ENCODE peak calls at places on chromosomes 1 and 21, in eight cellular contexts. E, F, L, C, V, U, G and K are unnamed samples.

GRCh38 chr1:29062157-29062942 is 61.4 kb downstream of the TMEM200B start:
- DNase-seq in E (no peak), F (no peak), L (no peak), C (no peak), V (no peak), U (no peak), G (no peak), K (no peak)

GRCh38 chr1:230869499-230869898 is 1.2 kb upstream of the C1orf198 start:
- DNase-seq in E (no peak), F (no peak), L (no peak), C (no peak), V (no peak), U (no peak), G (no peak), K (no peak)

GRCh38 chr21:28543975-28544374 is 448.7 kb downstream of the LTN1 start:
- DNase-seq in E (no peak), F (no peak), L (no peak), C (no peak), V (no peak), U (no peak), G (no peak), K (no peak)

GRCh38 chr21:33238146-33238545 is 8.4 kb downstream of the IFNAR2 start:
- DNase-seq in E (no peak), F (no peak), L (no peak), C (no peak), V (no peak), U (no peak), G (no peak), K (no peak)

GRCh38 chr1:31218705-31219104 is 21.0 kb downstream of the NKAIN1 start:
- DNase-seq in E (no peak), F (no peak), L (peak; percentile 58), C (no peak), V (no peak), U (no peak), G (no peak), K (no peak)

GRCh38 chr1:8370046-8370881 is 52.4 kb downstream of the SLC45A1 start:
- DNase-seq in E (no peak), F (peak; percentile 40), L (no peak), C (no peak), V (no peak), U (no peak), G (no peak), K (no peak)

GRCh38 chr1:90850925-90851710 is 134.0 kb upstream of the BARHL2 start:
- DNase-seq in E (peak; percentile 87), F (peak; percentile 79), L (no peak), C (peak; percentile 86), V (peak; percentile 74), U (peak; percentile 91), G (peak; percentile 87), K (peak; percentile 84)

GRCh38 chr1:205920861-205921558 is 22.2 kb downstream of the SLC26A9 start:
- DNase-seq in E (peak; percentile 59), F (no peak), L (no peak), C (no peak), V (no peak), U (no peak), G (no peak), K (no peak)

GRCh38 chr1:205700865-205701401 is 20.6 kb upstream of the SLC45A3 start:
- DNase-seq in E (no peak), F (no peak), L (no peak), C (no peak), V (no peak), U (peak; percentile 72), G (peak; percentile 24), K (no peak)

GRCh38 chr1:53583903-53584210 is 124.7 kb downstream of the DMRTB1 start:
- DNase-seq in E (peak; percentile 43), F (no peak), L (no peak), C (no peak), V (no peak), U (no peak), G (no peak), K (no peak)

GRCh38 chr1:53584446-53585102 is 125.4 kb downstream of the DMRTB1 start:
- DNase-seq in E (no peak), F (no peak), L (no peak), C (no peak), V (no peak), U (no peak), G (no peak), K (no peak)

GRCh38 chr1:53582211-53583020 is 123.2 kb downstream of the DMRTB1 start:
- DNase-seq in E (peak; percentile 51), F (peak; percentile 60), L (peak; percentile 21), C (no peak), V (peak; percentile 19), U (no peak), G (no peak), K (no peak)

GRCh38 chr1:53581476-53581875 is 122.3 kb downstream of the DMRTB1 start:
- DNase-seq in E (peak; percentile 33), F (no peak), L (no peak), C (no peak), V (peak; percentile 18), U (no peak), G (no peak), K (no peak)

DNA sequence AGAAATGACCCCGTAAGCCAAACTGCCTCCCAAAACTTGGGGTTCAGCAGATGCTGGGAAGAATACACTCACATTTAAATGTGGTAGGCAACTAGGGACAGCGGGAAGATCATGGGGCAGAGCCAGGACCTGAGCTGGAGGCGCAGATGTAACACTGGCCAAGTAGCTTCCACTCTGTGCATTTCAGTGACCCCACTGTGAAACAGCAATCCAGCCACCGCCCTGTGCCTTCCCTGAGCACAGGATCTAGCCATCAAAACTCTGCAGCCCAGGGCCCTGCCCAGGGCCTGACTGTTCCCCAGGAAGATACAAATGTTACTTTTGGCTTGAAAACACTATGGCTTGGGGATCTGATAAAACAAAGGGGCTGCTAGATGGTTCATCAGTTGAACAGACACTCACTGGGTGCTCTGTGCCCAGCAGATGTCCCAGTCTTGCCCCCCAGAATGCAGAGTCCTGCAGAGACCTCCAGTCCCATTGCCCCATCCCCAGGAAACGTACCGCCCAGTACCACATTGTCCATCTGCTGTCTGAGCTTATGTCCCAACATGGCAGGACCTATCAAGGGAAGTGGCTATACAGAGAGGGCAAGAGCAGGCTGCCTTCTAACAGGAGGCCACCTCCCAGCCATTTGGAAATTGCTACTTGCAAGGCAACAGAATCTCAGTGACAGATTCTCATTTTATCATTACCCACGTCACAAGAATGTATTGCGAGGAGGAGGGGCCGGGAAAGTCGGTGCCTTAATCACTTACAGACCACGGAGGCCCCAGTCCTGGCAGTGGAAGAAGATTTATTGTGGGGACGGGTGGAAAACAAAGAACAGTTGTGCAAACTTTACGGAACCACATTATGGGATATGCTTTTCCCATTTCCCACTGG is 124.1 kb downstream of the DMRTB1 start:
- DNase-seq in E (peak; percentile 50), F (no peak), L (no peak), C (no peak), V (peak; percentile 24), U (no peak), G (no peak), K (no peak)
- TF ChIP-seq CTCF in E (no peak), F (no peak), L (no peak), C (no peak), V (no peak), U (no peak), G (no peak), K (no peak)

DNA sequence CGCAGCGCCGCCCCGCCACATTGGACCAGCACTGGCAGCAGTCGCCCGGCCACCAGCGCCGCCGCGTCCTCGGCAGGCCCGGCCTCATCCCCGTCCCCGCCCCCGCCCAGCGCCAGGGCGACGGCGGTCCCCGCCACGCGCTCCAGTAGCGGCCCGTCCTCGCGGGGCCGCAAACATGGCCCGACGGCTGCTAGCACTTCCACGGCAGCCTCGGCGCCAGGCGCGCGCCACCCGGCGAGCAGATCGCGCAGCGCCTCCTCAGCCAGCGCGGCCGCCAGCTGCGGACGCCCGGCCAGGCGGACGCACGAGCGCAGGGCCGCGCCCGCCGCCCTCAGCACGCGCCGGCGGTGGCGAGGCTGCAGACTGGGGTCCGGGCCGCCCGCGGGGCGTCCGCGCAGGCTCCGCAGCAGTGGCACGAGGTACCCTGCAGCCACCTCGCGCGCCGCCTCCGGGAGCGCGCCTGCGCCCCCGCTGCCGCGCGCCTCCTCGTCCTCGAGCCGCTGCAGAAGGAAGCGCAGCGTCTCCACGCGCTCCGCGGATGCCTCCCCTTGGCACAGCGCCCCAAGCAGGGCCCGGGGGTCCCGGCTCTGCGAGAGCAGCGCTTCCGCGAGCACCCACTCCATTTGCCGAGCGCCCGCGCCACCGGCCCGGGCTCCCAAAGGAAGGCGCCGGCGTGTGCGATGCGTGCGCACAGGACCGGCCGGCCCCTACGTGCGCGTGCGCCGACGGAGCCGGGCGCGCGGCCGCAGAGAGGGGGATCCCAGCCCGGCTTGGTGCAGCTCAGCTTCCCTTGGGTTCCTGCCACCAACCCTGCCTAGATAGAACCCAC is at the start of gene TARBP1:
- DNase-seq in E (peak; percentile 75), F (peak; percentile 69), L (peak; percentile 76), C (peak; percentile 80), V (no peak), U (peak; percentile 90), G (peak; percentile 77), K (peak; percentile 73)
- H3K27ac ChIP-seq in E (peak within 1 kb of the TSS; percentile 74), F (peak within 1 kb of the TSS; percentile 96), L (peak within 1 kb of the TSS; percentile 92), C (peak within 1 kb of the TSS; percentile 91), V (peak within 1 kb of the TSS; percentile 66), U (no peak within 1 kb of the TSS), G (peak within 1 kb of the TSS; percentile 92), K (peak within 1 kb of the TSS; percentile 89)

GRCh38 chr1:62271932-62272728 is 47.1 kb downstream of the KANK4 start:
- DNase-seq in E (no peak), F (no peak), L (no peak), C (no peak), V (no peak), U (peak; percentile 38), G (no peak), K (no peak)
- TF ChIP-seq CTCF in E (no peak), F (no peak), L (no peak), C (no peak), V (no peak), U (peak; percentile 37), G (no peak), K (no peak)

DNA sequence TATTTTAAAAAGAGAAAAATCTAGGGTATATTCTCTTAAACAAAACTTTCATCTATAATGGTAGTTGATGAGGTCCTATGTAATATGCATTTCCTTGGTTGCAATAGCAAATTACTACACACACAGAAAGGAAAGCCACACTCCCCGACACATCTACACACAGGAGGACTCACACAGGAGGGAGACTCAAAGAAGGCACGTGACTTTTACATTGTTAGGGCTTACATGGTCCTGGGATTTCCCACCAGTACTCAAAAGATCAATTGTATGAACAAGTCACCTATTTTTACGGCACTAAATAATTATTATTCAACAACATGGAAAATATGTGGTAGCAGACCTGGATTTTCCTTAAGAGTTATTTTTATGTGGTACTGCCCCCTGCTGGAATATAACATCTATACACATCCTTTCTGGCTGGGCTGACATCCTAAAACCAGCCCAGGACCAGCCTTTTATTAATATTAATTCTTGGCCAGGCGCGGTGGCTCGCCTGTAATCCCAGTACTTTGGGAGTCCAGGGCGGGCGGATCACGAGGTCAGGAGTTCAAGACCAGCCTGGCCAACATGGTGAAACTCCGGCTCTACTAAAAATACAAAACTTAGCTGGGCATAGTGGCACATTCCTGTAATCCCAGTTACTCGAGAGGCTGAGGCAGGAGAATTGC is 33.9 kb upstream of the LGALS8 start:
- DNase-seq in E (no peak), F (peak; percentile 69), L (no peak), C (no peak), V (no peak), U (peak; percentile 71), G (no peak), K (no peak)
- H3K27ac ChIP-seq in E (no peak overlapping the region), F (no peak overlapping the region), L (no peak overlapping the region), C (no peak overlapping the region), V (no peak overlapping the region), U (no peak overlapping the region), G (no peak overlapping the region), K (no peak overlapping the region)

GRCh38 chr1:5125208-5125607 is 470.8 kb downstream of the AJAP1 start:
- DNase-seq in E (no peak), F (no peak), L (no peak), C (no peak), V (no peak), U (no peak), G (no peak), K (no peak)
- TF ChIP-seq CTCF in E (no peak), F (no peak), L (no peak), C (no peak), V (no peak), U (peak; percentile 14), G (no peak), K (no peak)